ENCODE peak calls at places on chromosomes 7 and 10, in five cellular contexts. M is stimulated activated CD4-positive, alpha-beta T cell treated with anti-CD3 and anti-CD28 coated beads, Interleukin-4, amount 100 ng/mL, for 48 hours; U is endothelial cell; W is mesenteric fat pad; N is NCI-H748 treated with DMSO at 0.1 percent for 48 hours. Y is an unnamed sample.
A peak's percentile ranks its signal among the peaks of the same experiment; 100 is the strongest.

GRCh38 chr7:154553711-154554265 is 449.1 kb downstream of the PAXIP1 start:
- DNase-seq in M (no peak), U (no peak), W (no peak), N (no peak), Y (no peak)

GRCh38 chr7:44257618-44258422 is 57.0 kb downstream of the YKT6 start:
- DNase-seq in M (peak; percentile 73), U (peak; percentile 24), W (no peak), N (no peak), Y (peak; percentile 89)

GRCh38 chr10:85527610-85528317 is 838.8 kb downstream of the GRID1 start:
- DNase-seq in M (no peak), U (peak; percentile 10), W (no peak), N (no peak), Y (no peak)

GRCh38 chr10:71716406-71716805 is 3.2 kb downstream of the C10orf105 start:
- DNase-seq in M (no peak), U (no peak), W (no peak), N (no peak), Y (no peak)

GRCh38 chr10:17586741-17587720 is 30.1 kb downstream of the HACD1 start:
- DNase-seq in M (no peak), U (no peak), W (no peak), N (no peak), Y (no peak)

GRCh38 chr7:79453558-79454324 is at the start of gene MAGI2:
- DNase-seq in M (no peak), U (peak; percentile 67), W (peak; percentile 92), N (peak; percentile 53), Y (no peak)

GRCh38 chr7:78315119-78315518 is 516.5 kb downstream of the PHTF2 start:
- DNase-seq in M (no peak), U (no peak), W (no peak), N (no peak), Y (no peak)

GRCh38 chr10:5071411-5072198 is 22.6 kb upstream of the AKR1C3 start:
- DNase-seq in M (no peak), U (no peak), W (no peak), N (peak; percentile 60), Y (no peak)

GRCh38 chr10:100697070-100697469 is 48.3 kb upstream of the PAX2 start:
- DNase-seq in M (no peak), U (no peak), W (no peak), N (no peak), Y (no peak)

GRCh38 chr10:30041394-30042105 is 17.8 kb downstream of the JCAD start:
- DNase-seq in M (no peak), U (no peak), W (no peak), N (no peak), Y (no peak)

GRCh38 chr10:34908472-34908871 is 93.4 kb upstream of the PARD3 start:
- DNase-seq in M (no peak), U (no peak), W (peak; percentile 65), N (no peak), Y (no peak)

GRCh38 chr10:96395931-96396877 is 37.4 kb upstream of the OPALIN start:
- DNase-seq in M (peak; percentile 56), U (peak; percentile 64), W (no peak), N (peak; percentile 16), Y (no peak)

GRCh38 chr7:70208236-70209063 is 610.2 kb downstream of the AUTS2 start:
- DNase-seq in M (no peak), U (no peak), W (no peak), N (no peak), Y (no peak)

GRCh38 chr10:123301077-123301875 is 147.1 kb downstream of the BUB3 start:
- DNase-seq in M (no peak), U (peak; percentile 30), W (peak; percentile 37), N (peak; percentile 3), Y (no peak)

GRCh38 chr10:70494966-70495365 is 16.4 kb downstream of the PALD1 start:
- DNase-seq in M (no peak), U (no peak), W (no peak), N (no peak), Y (no peak)

GRCh38 chr7:4079366-4079765 is 602.7 kb upstream of the FOXK1 start:
- DNase-seq in M (no peak), U (no peak), W (no peak), N (no peak), Y (no peak)

GRCh38 chr7:149348758-149349369 is 86.9 kb downstream of the ZNF783 start:
- DNase-seq in M (no peak), U (no peak), W (no peak), N (no peak), Y (no peak)

GRCh38 chr7:110168010-110168409 is 922.9 kb upstream of the LRRN3 start:
- DNase-seq in M (no peak), U (no peak), W (no peak), N (no peak), Y (no peak)

GRCh38 chr7:112143567-112143966 is 62.6 kb downstream of the DOCK4 start:
- DNase-seq in M (no peak), U (no peak), W (no peak), N (no peak), Y (no peak)

GRCh38 chr7:157276731-157277562 is 59.9 kb upstream of the DNAJB6 start:
- DNase-seq in M (no peak), U (no peak), W (no peak), N (no peak), Y (no peak)

GRCh38 chr10:119337796-119338432 is 130.5 kb downstream of the GRK5 start:
- DNase-seq in M (no peak), U (peak; percentile 33), W (no peak), N (no peak), Y (no peak)

GRCh38 chr10:52883996-52884871 is 111.7 kb upstream of the MBL2 start:
- DNase-seq in M (no peak), U (peak; percentile 54), W (no peak), N (peak; percentile 48), Y (peak; percentile 25)

GRCh38 chr7:7911339-7911738 is 57.3 kb upstream of the GLCCI1 start:
- DNase-seq in M (no peak), U (no peak), W (no peak), N (no peak), Y (no peak)

Y was measured in GM12878.